ENCODE peak calls at places on chromosome 2, in eight cellular contexts. I is right atrium auricular region; W is GM04504; O is KBM-7; B is activated gamma-delta T cell treated with Interleukin-2 at 50 U/mL for 16 hours; H is vagina; T is stimulated activated CD8-positive, alpha-beta memory T cell treated with anti-CD3 and anti-CD28 coated beads, Interleukin-15, amount 100 ng/mL, for 1 hour; J is GM19239. U is an unnamed sample.

GRCh38 chr2:58448065-58448507 is 207.0 kb upstream of the FANCL start:
- DNase-seq in W (peak; percentile 46), T (no peak), I (no peak), O (peak; percentile 83), H (no peak), B (no peak), J (no peak), U (peak; percentile 68)

GRCh38 chr2:49940616-49941015 is 786.3 kb upstream of the FSHR start:
- DNase-seq in H (no peak), B (no peak), W (no peak), I (no peak), O (peak; percentile 2), J (no peak), T (no peak), U (no peak)

GRCh38 chr2:160859086-160859485 is 301.1 kb upstream of the TANK start:
- DNase-seq in B (no peak), H (no peak), J (no peak), T (no peak), W (no peak), I (no peak), O (no peak), U (no peak)

GRCh38 chr2:239249781-239250180 is 151.0 kb downstream of the HDAC4 start:
- DNase-seq in T (no peak), O (no peak), I (peak; percentile 89), W (no peak), H (no peak), B (no peak), J (no peak), U (no peak)

GRCh38 chr2:74745766-74746165 is 88.2 kb upstream of the HK2 start:
- DNase-seq in W (no peak), I (no peak), T (no peak), H (no peak), O (no peak), J (no peak), B (no peak), U (no peak)

GRCh38 chr2:217326238-217327022 is 466.6 kb upstream of the TNP1 start:
- DNase-seq in H (no peak), T (no peak), O (no peak), J (no peak), I (no peak), B (no peak), W (no peak), U (peak; percentile 20)

GRCh38 chr2:203489531-203489930 is 45.6 kb downstream of the RAPH1 start:
- DNase-seq in T (no peak), O (no peak), H (no peak), B (no peak), J (no peak), I (no peak), W (no peak), U (no peak)

GRCh38 chr2:62576276-62576939 is 70.4 kb upstream of the TMEM17 start:
- DNase-seq in W (no peak), H (no peak), T (no peak), J (no peak), I (no peak), O (no peak), B (no peak), U (no peak)

GRCh38 chr2:236625156-236625690 is 55.6 kb downstream of the ACKR3 start:
- DNase-seq in I (no peak), O (no peak), W (no peak), J (no peak), T (no peak), H (no peak), B (no peak), U (no peak)

GRCh38 chr2:111184725-111185495 is 64.2 kb downstream of the BCL2L11 start:
- DNase-seq in W (no peak), O (no peak), J (no peak), I (no peak), H (no peak), B (no peak), T (no peak), U (no peak)

U was measured in GM03348.